ENCODE peak calls at places on chromosomes 2 and 18, in seven cellular contexts. One of them, this sample, is unnamed.

GRCh38 chr2:238106698-238107524 is 6.8 kb downstream of the ESPNL start:
- DNase-seq in heart right ventricle: no peak
- DNase-seq in HFF-Myc: no peak
- DNase-seq in BJ: no peak
- DNase-seq in Calu3: peak; percentile 32
- DNase-seq in left ventricle myocardium inferior: no peak
- DNase-seq in kidney epithelial cell: no peak
- DNase-seq in this sample: no peak

GRCh38 chr2:186108470-186108869 is 369.9 kb downstream of the FSIP2 start:
- DNase-seq in heart right ventricle: no peak
- DNase-seq in HFF-Myc: no peak
- DNase-seq in BJ: no peak
- DNase-seq in Calu3: no peak
- DNase-seq in left ventricle myocardium inferior: no peak
- DNase-seq in kidney epithelial cell: no peak
- DNase-seq in this sample: no peak

GRCh38 chr2:142687075-142687474 is 190.4 kb upstream of the KYNU start:
- DNase-seq in heart right ventricle: no peak
- DNase-seq in HFF-Myc: no peak
- DNase-seq in BJ: no peak
- DNase-seq in Calu3: no peak
- DNase-seq in left ventricle myocardium inferior: no peak
- DNase-seq in kidney epithelial cell: no peak
- DNase-seq in this sample: no peak

GRCh38 chr2:30527859-30528258 is 80.8 kb downstream of the LCLAT1 start:
- DNase-seq in heart right ventricle: no peak
- DNase-seq in HFF-Myc: no peak
- DNase-seq in BJ: no peak
- DNase-seq in Calu3: no peak
- DNase-seq in left ventricle myocardium inferior: no peak
- DNase-seq in kidney epithelial cell: no peak
- DNase-seq in this sample: no peak

GRCh38 chr18:36101943-36102342 is 27.2 kb downstream of the SLC39A6 start:
- DNase-seq in heart right ventricle: no peak
- DNase-seq in HFF-Myc: no peak
- DNase-seq in BJ: no peak
- DNase-seq in Calu3: no peak
- DNase-seq in left ventricle myocardium inferior: no peak
- DNase-seq in kidney epithelial cell: no peak
- DNase-seq in this sample: no peak

GRCh38 chr2:119721462-119721861 is 38.3 kb upstream of the PTPN4 start:
- DNase-seq in heart right ventricle: no peak
- DNase-seq in HFF-Myc: no peak
- DNase-seq in BJ: no peak
- DNase-seq in Calu3: no peak
- DNase-seq in left ventricle myocardium inferior: peak; percentile 27
- DNase-seq in kidney epithelial cell: no peak
- DNase-seq in this sample: no peak

GRCh38 chr2:75559633-75560021 is 1.1 kb downstream of the EVA1A start:
- DNase-seq in heart right ventricle: no peak
- DNase-seq in HFF-Myc: no peak
- DNase-seq in BJ: no peak
- DNase-seq in Calu3: no peak
- DNase-seq in left ventricle myocardium inferior: no peak
- DNase-seq in kidney epithelial cell: no peak
- DNase-seq in this sample: no peak

GRCh38 chr2:128602038-128602698 is 283.5 kb upstream of the HS6ST1 start:
- DNase-seq in heart right ventricle: no peak
- DNase-seq in HFF-Myc: no peak
- DNase-seq in BJ: no peak
- DNase-seq in Calu3: no peak
- DNase-seq in left ventricle myocardium inferior: peak; percentile 7
- DNase-seq in kidney epithelial cell: no peak
- DNase-seq in this sample: no peak

GRCh38 chr2:222693837-222694236 is 22.4 kb downstream of the MOGAT1 start:
- DNase-seq in heart right ventricle: no peak
- DNase-seq in HFF-Myc: no peak
- DNase-seq in BJ: no peak
- DNase-seq in Calu3: no peak
- DNase-seq in left ventricle myocardium inferior: no peak
- DNase-seq in kidney epithelial cell: no peak
- DNase-seq in this sample: no peak

GRCh38 chr2:180604077-180604476 is 376.3 kb upstream of the UBE2E3 start:
- DNase-seq in heart right ventricle: no peak
- DNase-seq in HFF-Myc: no peak
- DNase-seq in BJ: no peak
- DNase-seq in Calu3: peak; percentile 10
- DNase-seq in left ventricle myocardium inferior: no peak
- DNase-seq in kidney epithelial cell: no peak
- DNase-seq in this sample: no peak

GRCh38 chr2:12605366-12605765 is 111.4 kb upstream of the TRIB2 start:
- DNase-seq in heart right ventricle: no peak
- DNase-seq in HFF-Myc: no peak
- DNase-seq in BJ: no peak
- DNase-seq in Calu3: no peak
- DNase-seq in left ventricle myocardium inferior: no peak
- DNase-seq in kidney epithelial cell: no peak
- DNase-seq in this sample: no peak

GRCh38 chr2:108909275-108909823 is 79.7 kb downstream of the EDAR start:
- DNase-seq in heart right ventricle: no peak
- DNase-seq in HFF-Myc: no peak
- DNase-seq in BJ: no peak
- DNase-seq in Calu3: no peak
- DNase-seq in left ventricle myocardium inferior: no peak
- DNase-seq in kidney epithelial cell: no peak
- DNase-seq in this sample: peak; percentile 26

GRCh38 chr2:151758744-151759143 is 24.5 kb upstream of the NEB start:
- DNase-seq in heart right ventricle: no peak
- DNase-seq in HFF-Myc: no peak
- DNase-seq in BJ: no peak
- DNase-seq in Calu3: no peak
- DNase-seq in left ventricle myocardium inferior: no peak
- DNase-seq in kidney epithelial cell: no peak
- DNase-seq in this sample: no peak

GRCh38 chr18:55494899-55495298 is 93.1 kb downstream of the TCF4 start:
- DNase-seq in heart right ventricle: no peak
- DNase-seq in HFF-Myc: no peak
- DNase-seq in BJ: no peak
- DNase-seq in Calu3: no peak
- DNase-seq in left ventricle myocardium inferior: no peak
- DNase-seq in kidney epithelial cell: peak; percentile 49
- DNase-seq in this sample: no peak

GRCh38 chr2:127195140-127196074 is 24.7 kb downstream of the CYP27C1 start:
- DNase-seq in heart right ventricle: no peak
- DNase-seq in HFF-Myc: no peak
- DNase-seq in BJ: no peak
- DNase-seq in Calu3: no peak
- DNase-seq in left ventricle myocardium inferior: no peak
- DNase-seq in kidney epithelial cell: no peak
- DNase-seq in this sample: no peak

GRCh38 chr18:3605562-3606443 is 155.8 kb downstream of the TGIF1 start:
- DNase-seq in heart right ventricle: no peak
- DNase-seq in HFF-Myc: no peak
- DNase-seq in BJ: no peak
- DNase-seq in Calu3: no peak
- DNase-seq in left ventricle myocardium inferior: no peak
- DNase-seq in kidney epithelial cell: no peak
- DNase-seq in this sample: no peak

GRCh38 chr2:119387381-119388129 is 20.8 kb downstream of the DBI start:
- DNase-seq in heart right ventricle: peak; percentile 50
- DNase-seq in HFF-Myc: no peak
- DNase-seq in BJ: no peak
- DNase-seq in Calu3: peak; percentile 40
- DNase-seq in left ventricle myocardium inferior: peak; percentile 69
- DNase-seq in kidney epithelial cell: peak; percentile 91
- DNase-seq in this sample: peak; percentile 73

GRCh38 chr18:7116001-7116831 is 1.4 kb downstream of the LAMA1 start:
- DNase-seq in heart right ventricle: no peak
- DNase-seq in HFF-Myc: no peak
- DNase-seq in BJ: no peak
- DNase-seq in Calu3: no peak
- DNase-seq in left ventricle myocardium inferior: no peak
- DNase-seq in kidney epithelial cell: peak; percentile 5
- DNase-seq in this sample: no peak

GRCh38 chr2:160918909-160919503 is 241.2 kb upstream of the TANK start:
- DNase-seq in heart right ventricle: peak; percentile 71
- DNase-seq in HFF-Myc: no peak
- DNase-seq in BJ: no peak
- DNase-seq in Calu3: peak; percentile 80
- DNase-seq in left ventricle myocardium inferior: peak; percentile 73
- DNase-seq in kidney epithelial cell: no peak
- DNase-seq in this sample: peak; percentile 21
- TF ChIP-seq CTCF in heart right ventricle: peak; percentile 72
- TF ChIP-seq CTCF in HFF-Myc: peak; percentile 39
- TF ChIP-seq CTCF in BJ: peak; percentile 24
- TF ChIP-seq CTCF in Calu3: peak; percentile 77
- TF ChIP-seq CTCF in left ventricle myocardium inferior: peak; percentile 79
- TF ChIP-seq CTCF in kidney epithelial cell: peak; percentile 52
- TF ChIP-seq CTCF in this sample: peak; percentile 45

GRCh38 chr2:73269686-73270465 is 14.4 kb downstream of the FBXO41 start:
- DNase-seq in heart right ventricle: no peak
- DNase-seq in HFF-Myc: no peak
- DNase-seq in BJ: no peak
- DNase-seq in Calu3: no peak
- DNase-seq in left ventricle myocardium inferior: no peak
- DNase-seq in kidney epithelial cell: no peak
- DNase-seq in this sample: peak; percentile 20

GRCh38 chr2:73267008-73267407 is 17.3 kb downstream of the FBXO41 start:
- DNase-seq in heart right ventricle: no peak
- DNase-seq in HFF-Myc: no peak
- DNase-seq in BJ: no peak
- DNase-seq in Calu3: no peak
- DNase-seq in left ventricle myocardium inferior: no peak
- DNase-seq in kidney epithelial cell: no peak
- DNase-seq in this sample: no peak

GRCh38 chr2:73268368-73268830 is 15.9 kb downstream of the FBXO41 start:
- DNase-seq in heart right ventricle: no peak
- DNase-seq in HFF-Myc: no peak
- DNase-seq in BJ: no peak
- DNase-seq in Calu3: no peak
- DNase-seq in left ventricle myocardium inferior: no peak
- DNase-seq in kidney epithelial cell: no peak
- DNase-seq in this sample: peak; percentile 31

GRCh38 chr2:73266061-73266891 is 18.0 kb downstream of the FBXO41 start:
- DNase-seq in heart right ventricle: no peak
- DNase-seq in HFF-Myc: no peak
- DNase-seq in BJ: no peak
- DNase-seq in Calu3: no peak
- DNase-seq in left ventricle myocardium inferior: no peak
- DNase-seq in kidney epithelial cell: no peak
- DNase-seq in this sample: peak; percentile 17

GRCh38 chr2:73268831-73269685 is 15.2 kb downstream of the FBXO41 start:
- DNase-seq in heart right ventricle: no peak
- DNase-seq in HFF-Myc: no peak
- DNase-seq in BJ: no peak
- DNase-seq in Calu3: peak; percentile 81
- DNase-seq in left ventricle myocardium inferior: no peak
- DNase-seq in kidney epithelial cell: no peak
- DNase-seq in this sample: peak; percentile 91
- TF ChIP-seq CTCF in heart right ventricle: no peak
- TF ChIP-seq CTCF in HFF-Myc: no peak
- TF ChIP-seq CTCF in BJ: peak; percentile 10
- TF ChIP-seq CTCF in Calu3: peak; percentile 28
- TF ChIP-seq CTCF in left ventricle myocardium inferior: peak; percentile 18
- TF ChIP-seq CTCF in kidney epithelial cell: no peak
- TF ChIP-seq CTCF in this sample: peak; percentile 8

GRCh38 chr18:76374330-76375281 is 120.4 kb downstream of the ZNF516 start:
- DNase-seq in heart right ventricle: no peak
- DNase-seq in HFF-Myc: no peak
- DNase-seq in BJ: no peak
- DNase-seq in Calu3: no peak
- DNase-seq in left ventricle myocardium inferior: no peak
- DNase-seq in kidney epithelial cell: no peak
- DNase-seq in this sample: no peak

GRCh38 chr18:76376225-76376624 is 118.8 kb downstream of the ZNF516 start:
- DNase-seq in heart right ventricle: no peak
- DNase-seq in HFF-Myc: no peak
- DNase-seq in BJ: no peak
- DNase-seq in Calu3: no peak
- DNase-seq in left ventricle myocardium inferior: no peak
- DNase-seq in kidney epithelial cell: no peak
- DNase-seq in this sample: no peak

GRCh38 chr18:76378526-76379215 is 116.4 kb downstream of the ZNF516 start:
- DNase-seq in heart right ventricle: no peak
- DNase-seq in HFF-Myc: no peak
- DNase-seq in BJ: no peak
- DNase-seq in Calu3: no peak
- DNase-seq in left ventricle myocardium inferior: no peak
- DNase-seq in kidney epithelial cell: no peak
- DNase-seq in this sample: no peak

GRCh38 chr18:76377359-76377756 is 117.7 kb downstream of the ZNF516 start:
- DNase-seq in heart right ventricle: no peak
- DNase-seq in HFF-Myc: no peak
- DNase-seq in BJ: no peak
- DNase-seq in Calu3: no peak
- DNase-seq in left ventricle myocardium inferior: no peak
- DNase-seq in kidney epithelial cell: no peak
- DNase-seq in this sample: no peak

DNA sequence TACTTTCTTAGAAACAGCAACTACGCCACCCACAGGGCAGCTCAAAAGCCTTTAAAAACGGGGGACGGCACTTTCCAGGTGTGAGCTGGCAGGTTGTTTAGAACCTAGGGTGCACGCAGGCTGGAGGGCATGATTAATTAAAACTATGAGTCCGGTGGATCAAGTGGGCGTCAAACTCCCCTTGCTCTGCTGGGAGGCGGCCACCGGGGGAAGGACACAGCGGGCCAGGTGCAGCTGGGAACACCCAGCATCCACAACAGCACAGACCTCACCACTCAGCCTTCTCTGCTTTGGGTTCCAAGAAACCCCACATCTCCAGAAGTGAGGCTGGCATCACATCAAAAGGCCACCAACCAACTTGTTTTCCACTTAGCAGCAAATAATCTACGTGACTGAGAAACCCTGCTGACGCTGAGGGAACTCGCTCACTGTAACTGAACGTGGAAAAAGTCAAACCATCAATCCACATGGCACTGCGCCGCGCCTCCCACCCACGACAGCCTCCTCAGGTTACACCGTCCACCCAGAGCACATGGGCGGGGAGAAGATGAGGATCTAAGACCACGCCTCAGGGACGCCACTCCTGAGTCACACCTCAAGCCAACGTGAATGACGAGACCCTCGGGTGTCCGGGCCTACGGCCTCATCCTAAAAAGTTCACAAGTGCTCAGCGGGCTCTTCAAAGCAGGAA is 118.2 kb downstream of the ZNF516 start:
- DNase-seq in heart right ventricle: no peak
- DNase-seq in HFF-Myc: no peak
- DNase-seq in BJ: no peak
- DNase-seq in Calu3: no peak
- DNase-seq in left ventricle myocardium inferior: no peak
- DNase-seq in kidney epithelial cell: no peak
- DNase-seq in this sample: no peak
- TF ChIP-seq CTCF in heart right ventricle: no peak
- TF ChIP-seq CTCF in HFF-Myc: no peak
- TF ChIP-seq CTCF in BJ: no peak
- TF ChIP-seq CTCF in Calu3: no peak
- TF ChIP-seq CTCF in left ventricle myocardium inferior: no peak
- TF ChIP-seq CTCF in kidney epithelial cell: no peak
- TF ChIP-seq CTCF in this sample: no peak

GRCh38 chr2:134634054-134634630 is 84.7 kb downstream of the TMEM163 start:
- DNase-seq in heart right ventricle: no peak
- DNase-seq in HFF-Myc: no peak
- DNase-seq in BJ: no peak
- DNase-seq in Calu3: no peak
- DNase-seq in left ventricle myocardium inferior: no peak
- DNase-seq in kidney epithelial cell: no peak
- DNase-seq in this sample: no peak
- TF ChIP-seq CTCF in heart right ventricle: no peak
- TF ChIP-seq CTCF in HFF-Myc: no peak
- TF ChIP-seq CTCF in BJ: no peak
- TF ChIP-seq CTCF in Calu3: no peak
- TF ChIP-seq CTCF in left ventricle myocardium inferior: no peak
- TF ChIP-seq CTCF in kidney epithelial cell: no peak
- TF ChIP-seq CTCF in this sample: no peak